ENCODE peak calls at places on chromosome 21, in five cellular contexts. Q, S, U, J and P are unnamed samples.

GRCh38 chr21:21373969-21374368 is 375.8 kb downstream of the NCAM2 start:
- DNase-seq in Q (no peak), S (peak), U (no peak), J (no peak), P (no peak)

GRCh38 chr21:17491716-17492414 is 21.0 kb upstream of the CXADR start:
- DNase-seq in Q (no peak), S (peak), U (no peak), J (no peak), P (no peak)

GRCh38 chr21:21624674-21625073 is 626.5 kb downstream of the NCAM2 start:
- DNase-seq in Q (no peak), S (peak), U (no peak), J (no peak), P (no peak)

GRCh38 chr21:39014751-39015150 is 168.5 kb downstream of the PSMG1 start:
- DNase-seq in Q (no peak), S (peak), U (peak), J (no peak), P (no peak)

GRCh38 chr21:29145354-29145782 is 14.9 kb downstream of the MAP3K7CL start:
- DNase-seq in Q (no peak), S (peak), U (peak), J (no peak), P (no peak)

GRCh38 chr21:37758997-37759396 is 157.3 kb downstream of the KCNJ6 start:
- DNase-seq in Q (peak), S (peak), U (peak), J (peak), P (peak)

GRCh38 chr21:16650984-16651383 is 861.9 kb upstream of the CXADR start:
- DNase-seq in Q (no peak), S (no peak), U (no peak), J (no peak), P (no peak)

GRCh38 chr21:32366191-32366590 is 26.6 kb downstream of the URB1 start:
- DNase-seq in Q (no peak), S (no peak), U (no peak), J (no peak), P (no peak)

GRCh38 chr21:37580690-37581089 is 214.1 kb downstream of the DYRK1A start:
- DNase-seq in Q (no peak), S (no peak), U (no peak), J (no peak), P (no peak)

GRCh38 chr21:36104306-36105300 is 30.3 kb upstream of the CBR3 start:
- DNase-seq in Q (peak), S (peak), U (peak), J (peak), P (peak)

GRCh38 chr21:38263493-38263892 is 6.7 kb downstream of the KCNJ15 start:
- DNase-seq in Q (no peak), S (no peak), U (no peak), J (no peak), P (no peak)

GRCh38 chr21:31124005-31124404 is 85.7 kb upstream of the KRTAP19-8 start:
- DNase-seq in Q (no peak), S (no peak), U (no peak), J (no peak), P (peak)

GRCh38 chr21:31520506-31521163 is 138.9 kb upstream of the SOD1 start:
- DNase-seq in Q (no peak), S (peak), U (no peak), J (no peak), P (no peak)

GRCh38 chr21:37087188-37087587 is 14.1 kb downstream of the TTC3 start:
- DNase-seq in Q (no peak), S (peak), U (no peak), J (no peak), P (no peak)

GRCh38 chr21:18041012-18041411 is 203.6 kb upstream of the CHODL start:
- DNase-seq in Q (peak), S (peak), U (no peak), J (no peak), P (no peak)

GRCh38 chr21:37787456-37787855 is 128.8 kb downstream of the KCNJ6 start:
- DNase-seq in Q (no peak), S (peak), U (no peak), J (no peak), P (no peak)

GRCh38 chr21:38956791-38957571 is 151.3 kb downstream of the ETS2 start:
- DNase-seq in Q (no peak), S (peak), U (no peak), J (no peak), P (no peak)

GRCh38 chr21:44046734-44047133 is 34.6 kb downstream of the TRAPPC10 start:
- DNase-seq in Q (no peak), S (no peak), U (no peak), J (no peak), P (no peak)

GRCh38 chr21:36125513-36126121 is 9.3 kb upstream of the CBR3 start:
- DNase-seq in Q (no peak), S (peak), U (no peak), J (no peak), P (no peak)

GRCh38 chr21:26170471-26171309 is at the start of gene APP:
- DNase-seq in Q (peak), S (peak), U (peak), J (no peak), P (peak)

GRCh38 chr21:39686636-39687035 is 58.3 kb upstream of the IGSF5 start:
- DNase-seq in Q (no peak), S (no peak), U (no peak), J (no peak), P (no peak)

GRCh38 chr21:27070881-27071670 is 104.2 kb upstream of the ADAMTS5 start:
- DNase-seq in Q (no peak), S (no peak), U (no peak), J (no peak), P (no peak)

GRCh38 chr21:27168084-27168483 is 201.2 kb upstream of the ADAMTS5 start:
- DNase-seq in Q (no peak), S (peak), U (no peak), J (no peak), P (no peak)

GRCh38 chr21:46366966-46367365 is 43.0 kb downstream of the PCNT start:
- DNase-seq in Q (no peak), S (no peak), U (no peak), J (no peak), P (no peak)
- H2BK12ac ChIP-seq in Q (no peak), S (no peak), U (no peak), J (no peak), P (no peak)

GRCh38 chr21:24671901-24672300 is 935.4 kb downstream of the MRPL39 start:
- DNase-seq in Q (no peak), S (no peak), U (no peak), J (no peak), P (no peak)
- H2BK12ac ChIP-seq in Q (no peak), S (no peak), U (no peak), J (no peak), P (no peak)

GRCh38 chr21:45499201-45499750 is 43.0 kb downstream of the SLC19A1 start:
- DNase-seq in Q (no peak), S (no peak), U (no peak), J (no peak), P (no peak)
- H2BK12ac ChIP-seq in Q (no peak), S (no peak), U (no peak), J (no peak), P (no peak)

GRCh38 chr21:34008618-34009017 is 64.8 kb upstream of the MRPS6 start:
- DNase-seq in Q (no peak), S (no peak), U (no peak), J (no peak), P (no peak)
- H2BK12ac ChIP-seq in Q (no peak), S (no peak), U (no peak), J (no peak), P (no peak)

GRCh38 chr21:42621828-42622199 is 31.6 kb upstream of the PDE9A start:
- DNase-seq in Q (no peak), S (no peak), U (no peak), J (no peak), P (no peak)
- H2BK12ac ChIP-seq in Q (no peak), S (no peak), U (no peak), J (no peak), P (no peak)